ENCODE peak calls at places on chromosomes 12 and 14, in eight cellular contexts. K is astrocyte, L is tibial nerve, S is left ventricle myocardium inferior, P is K562, F is neural progenitor cell, Z is psoas muscle, W is endodermal cell. G is an unnamed sample.

GRCh38 chr12:30515351-30515750 is 180.3 kb downstream of the IPO8 start:
- DNase-seq in K (peak; percentile 27), L (no peak), S (no peak), P (no peak), F (peak; percentile 55), Z (no peak), W (no peak), G (no peak)

GRCh38 chr12:124819525-124819924 is 44.1 kb downstream of the SCARB1 start:
- DNase-seq in K (no peak), L (no peak), S (no peak), P (no peak), F (no peak), Z (no peak), W (no peak), G (no peak)

GRCh38 chr14:37081220-37081619 is 91.2 kb downstream of the SLC25A21 start:
- DNase-seq in K (peak; percentile 51), L (no peak), S (no peak), P (no peak), F (no peak), Z (no peak), W (no peak), G (no peak)

GRCh38 chr14:26775765-26776577 is 178.1 kb upstream of the NOVA1 start:
- DNase-seq in K (peak; percentile 75), L (no peak), S (no peak), P (no peak), F (no peak), Z (no peak), W (no peak), G (no peak)

GRCh38 chr12:109753959-109754358 is 40.3 kb downstream of the FAM222A start:
- DNase-seq in K (no peak), L (no peak), S (no peak), P (no peak), F (no peak), Z (no peak), W (peak; percentile 29), G (no peak)

GRCh38 chr14:74492413-74493342 is at the start of gene NPC2:
- DNase-seq in K (no peak), L (no peak), S (no peak), P (no peak), F (no peak), Z (no peak), W (no peak), G (no peak)

GRCh38 chr12:65826513-65827171 is 2.4 kb downstream of the HMGA2 start:
- DNase-seq in K (peak; percentile 80), L (no peak), S (no peak), P (no peak), F (peak; percentile 28), Z (no peak), W (peak; percentile 68), G (no peak)

GRCh38 chr14:73463411-73463810 is 5.1 kb upstream of the NUMB start:
- DNase-seq in K (peak; percentile 90), L (peak; percentile 68), S (no peak), P (no peak), F (no peak), Z (peak; percentile 47), W (peak; percentile 26), G (peak; percentile 19)

GRCh38 chr14:36507847-36508417 is 12.1 kb downstream of the NKX2-1 start:
- DNase-seq in K (no peak), L (no peak), S (no peak), P (no peak), F (no peak), Z (no peak), W (no peak), G (no peak)

GRCh38 chr12:4283512-4284255 is 10.1 kb downstream of the CCND2 start:
- DNase-seq in K (no peak), L (no peak), S (no peak), P (no peak), F (no peak), Z (no peak), W (peak; percentile 36), G (no peak)

GRCh38 chr12:62239571-62239970 is 20.6 kb upstream of the USP15 start:
- DNase-seq in K (no peak), L (no peak), S (no peak), P (no peak), F (no peak), Z (no peak), W (no peak), G (no peak)

GRCh38 chr14:93036652-93037341 is 78.9 kb downstream of the ITPK1 start:
- DNase-seq in K (no peak), L (no peak), S (no peak), P (no peak), F (peak; percentile 80), Z (no peak), W (no peak), G (no peak)

GRCh38 chr14:58705066-58705465 is 67.3 kb downstream of the DACT1 start:
- DNase-seq in K (no peak), L (peak; percentile 24), S (peak; percentile 47), P (no peak), F (no peak), Z (peak; percentile 27), W (no peak), G (no peak)

GRCh38 chr12:25276199-25276937 is 25.6 kb upstream of the KRAS start:
- DNase-seq in K (peak; percentile 90), L (peak; percentile 27), S (no peak), P (peak; percentile 64), F (no peak), Z (no peak), W (no peak), G (no peak)

GRCh38 chr12:114967187-114967586 is 283.2 kb upstream of the TBX3 start:
- DNase-seq in K (no peak), L (no peak), S (no peak), P (no peak), F (no peak), Z (no peak), W (peak; percentile 54), G (no peak)

GRCh38 chr12:124761876-124762275 is 101.8 kb downstream of the SCARB1 start:
- DNase-seq in K (peak; percentile 73), L (no peak), S (peak; percentile 50), P (no peak), F (no peak), Z (no peak), W (no peak), G (no peak)

GRCh38 chr14:50237448-50237847 is 6.1 kb upstream of the SOS2 start:
- DNase-seq in K (no peak), L (no peak), S (no peak), P (no peak), F (no peak), Z (no peak), W (no peak), G (no peak)

GRCh38 chr12:104357431-104357952 is 54.0 kb downstream of the EID3 start:
- DNase-seq in K (peak; percentile 36), L (no peak), S (no peak), P (no peak), F (no peak), Z (no peak), W (peak; percentile 64), G (no peak)

DNA sequence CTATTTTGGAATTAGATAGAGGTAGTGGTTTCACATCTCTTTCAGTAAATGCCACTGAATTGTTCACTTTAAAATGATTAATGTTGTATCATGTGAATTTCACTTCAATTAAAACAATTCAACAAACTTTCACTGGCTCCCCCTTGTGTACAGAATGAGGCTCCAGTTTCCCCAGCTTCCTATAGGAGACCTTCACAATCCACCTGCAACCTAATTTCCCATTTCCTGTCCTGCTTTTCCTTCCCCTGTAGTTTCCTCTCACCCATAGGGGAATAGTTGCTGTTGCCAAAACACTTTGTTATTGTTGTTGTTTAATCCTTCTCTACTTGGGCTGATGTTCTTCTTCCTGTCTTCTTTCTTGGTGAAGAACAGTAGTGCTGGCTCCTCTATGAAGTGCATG is 59.8 kb downstream of the NPAS3 start:
- DNase-seq in K (peak; percentile 6), L (no peak), S (no peak), P (no peak), F (peak; percentile 12), Z (no peak), W (no peak), G (peak; percentile 9)
- TF ChIP-seq CTCF in K (peak; percentile 51), L (peak; percentile 37), S (peak; percentile 62), P (no peak), F (peak; percentile 37), Z (peak; percentile 35), W (peak; percentile 72), G (peak; percentile 47)

GRCh38 chr14:87935081-87935828 is 57.7 kb downstream of the GALC start:
- DNase-seq in K (no peak), L (no peak), S (no peak), P (no peak), F (no peak), Z (no peak), W (no peak), G (no peak)
- H3K27ac ChIP-seq in K (no peak overlapping the region), L (no peak overlapping the region), S (no peak overlapping the region), P (no peak overlapping the region), F (no peak overlapping the region), Z (no peak overlapping the region), W (no peak overlapping the region), G (no peak overlapping the region)

GRCh38 chr12:31962076-31962475 is 2.9 kb downstream of the RESF1 start:
- DNase-seq in K (no peak), L (no peak), S (no peak), P (no peak), F (no peak), Z (no peak), W (no peak), G (no peak)

GRCh38 chr12:31958601-31959000 is 614 bp upstream of the RESF1 start:
- DNase-seq in K (no peak), L (no peak), S (no peak), P (no peak), F (peak; percentile 8), Z (no peak), W (no peak), G (no peak)

GRCh38 chr12:31959051-31959700 is at the start of gene RESF1:
- DNase-seq in K (peak; percentile 74), L (peak; percentile 77), S (peak; percentile 92), P (peak; percentile 85), F (peak; percentile 95), Z (peak; percentile 88), W (peak; percentile 98), G (peak; percentile 88)

GRCh38 chr12:31959701-31960391 is 631 bp downstream of the RESF1 start:
- DNase-seq in K (peak; percentile 55), L (peak; percentile 40), S (peak; percentile 75), P (no peak), F (peak; percentile 57), Z (peak; percentile 67), W (no peak), G (peak; percentile 61)

GRCh38 chr12:31961137-31961536 is 1.9 kb downstream of the RESF1 start:
- DNase-seq in K (no peak), L (no peak), S (no peak), P (no peak), F (no peak), Z (no peak), W (peak; percentile 28), G (no peak)
- H3K4me3 ChIP-seq in K (no peak overlapping the region), L (no peak overlapping the region), S (peak overlapping the region; percentile 75), P (peak overlapping the region; percentile 62), F (peak overlapping the region; percentile 76), Z (peak overlapping the region; percentile 74), W (peak overlapping the region; percentile 97), G (no peak overlapping the region)

DNA sequence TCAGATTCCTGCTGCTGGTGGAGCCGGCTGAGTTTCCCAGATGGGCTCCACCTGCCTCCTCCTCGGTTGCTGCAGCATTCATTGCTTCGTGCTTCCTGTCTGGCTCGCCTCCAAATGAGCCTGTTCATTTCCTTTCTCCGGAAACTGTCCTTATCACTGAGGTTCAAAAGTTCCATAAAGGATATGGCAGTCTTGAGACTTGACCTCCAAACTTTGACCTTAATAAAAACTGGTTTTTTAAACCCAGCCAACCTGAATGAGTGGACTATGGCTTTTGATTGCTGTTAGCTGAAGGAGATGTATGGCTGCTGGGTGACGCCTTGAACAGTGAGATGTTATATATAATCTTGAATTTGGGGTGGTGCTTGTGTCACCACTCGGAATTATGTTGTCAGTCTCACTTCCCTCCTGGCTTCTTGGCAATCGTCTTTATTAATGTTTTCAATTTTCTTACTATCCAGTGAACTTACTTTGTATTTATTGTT is 62.7 kb downstream of the RASSF3 start:
- DNase-seq in K (peak; percentile 43), L (no peak), S (peak; percentile 49), P (no peak), F (no peak), Z (peak; percentile 23), W (no peak), G (no peak)
- TF ChIP-seq CTCF in K (no peak), L (no peak), S (no peak), P (no peak), F (no peak), Z (no peak), W (no peak), G (no peak)

G was measured in WERI-Rb-1.